ENCODE peak calls at places on chromosomes 4 and X, in ten cellular contexts. One of them, this sample, is unnamed.

GRCh38 chrX:153580700-153581386 is 18.1 kb downstream of the CCNQ start:
- DNase-seq in breast epithelium: no peak
- DNase-seq in sigmoid colon: no peak
- DNase-seq in K562: peak
- DNase-seq in HCT116: no peak
- DNase-seq in stomach: no peak
- DNase-seq in spleen: no peak
- DNase-seq in transverse colon: no peak
- DNase-seq in suprapubic skin: no peak
- DNase-seq in prostate gland: no peak
- DNase-seq in this sample: no peak

GRCh38 chr4:81049861-81050423 is 19.4 kb downstream of the BMP3 start:
- DNase-seq in spleen: no peak
- DNase-seq in prostate gland: no peak
- DNase-seq in stomach: no peak
- DNase-seq in HCT116: no peak
- DNase-seq in sigmoid colon: no peak
- DNase-seq in breast epithelium: no peak
- DNase-seq in transverse colon: no peak
- DNase-seq in suprapubic skin: no peak
- DNase-seq in K562: no peak
- DNase-seq in this sample: no peak

GRCh38 chrX:47483310-47484268 is 567 bp upstream of the ZNF41 start:
- DNase-seq in suprapubic skin: no peak
- DNase-seq in K562: peak
- DNase-seq in HCT116: no peak
- DNase-seq in sigmoid colon: peak
- DNase-seq in prostate gland: peak
- DNase-seq in stomach: no peak
- DNase-seq in transverse colon: peak
- DNase-seq in spleen: peak
- DNase-seq in breast epithelium: no peak
- DNase-seq in this sample: peak

GRCh38 chr4:107666134-107666533 is 53.9 kb downstream of the PAPSS1 start:
- DNase-seq in prostate gland: no peak
- DNase-seq in spleen: no peak
- DNase-seq in K562: no peak
- DNase-seq in sigmoid colon: no peak
- DNase-seq in stomach: no peak
- DNase-seq in breast epithelium: no peak
- DNase-seq in HCT116: no peak
- DNase-seq in suprapubic skin: no peak
- DNase-seq in transverse colon: no peak
- DNase-seq in this sample: no peak

GRCh38 chrX:15946783-15947550 is 92.4 kb upstream of the AP1S2 start:
- DNase-seq in breast epithelium: no peak
- DNase-seq in suprapubic skin: no peak
- DNase-seq in prostate gland: no peak
- DNase-seq in HCT116: no peak
- DNase-seq in sigmoid colon: no peak
- DNase-seq in transverse colon: no peak
- DNase-seq in stomach: no peak
- DNase-seq in spleen: no peak
- DNase-seq in K562: peak
- DNase-seq in this sample: no peak

GRCh38 chr4:119212964-119213606 is 572 bp downstream of the USP53 start:
- DNase-seq in transverse colon: peak
- DNase-seq in stomach: peak
- DNase-seq in sigmoid colon: peak
- DNase-seq in spleen: peak
- DNase-seq in prostate gland: peak
- DNase-seq in breast epithelium: peak
- DNase-seq in K562: peak
- DNase-seq in HCT116: peak
- DNase-seq in suprapubic skin: peak
- DNase-seq in this sample: peak

GRCh38 chr4:180665994-180666818 is 1577.0 kb upstream of the TENM3 start:
- DNase-seq in suprapubic skin: no peak
- DNase-seq in HCT116: peak
- DNase-seq in spleen: no peak
- DNase-seq in breast epithelium: no peak
- DNase-seq in transverse colon: no peak
- DNase-seq in K562: peak
- DNase-seq in stomach: no peak
- DNase-seq in prostate gland: no peak
- DNase-seq in sigmoid colon: no peak
- DNase-seq in this sample: no peak

GRCh38 chr4:120844528-120844921 is 78.0 kb downstream of the PRDM5 start:
- DNase-seq in stomach: no peak
- DNase-seq in breast epithelium: no peak
- DNase-seq in suprapubic skin: no peak
- DNase-seq in spleen: no peak
- DNase-seq in sigmoid colon: no peak
- DNase-seq in prostate gland: no peak
- DNase-seq in HCT116: no peak
- DNase-seq in transverse colon: no peak
- DNase-seq in K562: no peak
- DNase-seq in this sample: no peak

GRCh38 chrX:150544835-150545790 is 23.3 kb upstream of the MTM1 start:
- DNase-seq in K562: no peak
- DNase-seq in HCT116: no peak
- DNase-seq in transverse colon: no peak
- DNase-seq in prostate gland: no peak
- DNase-seq in breast epithelium: no peak
- DNase-seq in suprapubic skin: no peak
- DNase-seq in stomach: no peak
- DNase-seq in sigmoid colon: no peak
- DNase-seq in spleen: no peak
- DNase-seq in this sample: no peak

GRCh38 chrX:150548684-150549083 is 19.7 kb upstream of the MTM1 start:
- DNase-seq in transverse colon: no peak
- DNase-seq in stomach: no peak
- DNase-seq in suprapubic skin: no peak
- DNase-seq in HCT116: no peak
- DNase-seq in sigmoid colon: no peak
- DNase-seq in K562: no peak
- DNase-seq in spleen: no peak
- DNase-seq in prostate gland: no peak
- DNase-seq in breast epithelium: no peak
- DNase-seq in this sample: no peak

GRCh38 chrX:150547511-150548115 is 20.8 kb upstream of the MTM1 start:
- DNase-seq in suprapubic skin: peak
- DNase-seq in breast epithelium: peak
- DNase-seq in transverse colon: peak
- DNase-seq in K562: peak
- DNase-seq in spleen: peak
- DNase-seq in HCT116: no peak
- DNase-seq in sigmoid colon: peak
- DNase-seq in prostate gland: peak
- DNase-seq in stomach: peak
- DNase-seq in this sample: peak

GRCh38 chrX:150546711-150547153 is 21.7 kb upstream of the MTM1 start:
- DNase-seq in K562: no peak
- DNase-seq in prostate gland: no peak
- DNase-seq in HCT116: no peak
- DNase-seq in spleen: no peak
- DNase-seq in sigmoid colon: no peak
- DNase-seq in transverse colon: no peak
- DNase-seq in suprapubic skin: no peak
- DNase-seq in stomach: no peak
- DNase-seq in breast epithelium: no peak
- DNase-seq in this sample: no peak

DNA sequence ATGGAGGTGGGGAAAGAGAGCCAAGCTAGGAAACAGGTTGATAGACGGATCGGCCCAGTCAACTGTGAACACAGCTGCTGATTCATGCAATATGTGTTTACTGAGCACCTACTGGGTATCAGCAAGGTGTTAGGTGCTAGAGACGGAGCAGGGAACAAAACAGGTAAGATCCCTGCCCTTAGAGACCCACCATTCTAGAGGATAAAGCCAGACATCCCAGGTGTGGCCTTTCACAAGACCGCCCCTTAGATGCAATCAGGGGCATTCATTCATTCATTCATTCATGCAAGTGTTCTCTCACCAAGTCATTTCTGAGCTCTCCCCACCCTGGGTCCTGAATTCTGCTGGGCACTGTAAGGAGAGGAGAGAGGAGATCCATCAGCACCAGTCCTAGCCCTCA is 20.2 kb upstream of the MTM1 start:
- DNase-seq in breast epithelium: no peak
- DNase-seq in sigmoid colon: no peak
- DNase-seq in K562: no peak
- DNase-seq in prostate gland: no peak
- DNase-seq in stomach: no peak
- DNase-seq in transverse colon: no peak
- DNase-seq in spleen: no peak
- DNase-seq in HCT116: no peak
- DNase-seq in suprapubic skin: no peak
- DNase-seq in this sample: no peak
- H3K4me3 ChIP-seq in breast epithelium: no peak
- H3K4me3 ChIP-seq in sigmoid colon: peak
- H3K4me3 ChIP-seq in K562: no peak
- H3K4me3 ChIP-seq in prostate gland: no peak
- H3K4me3 ChIP-seq in stomach: no peak
- H3K4me3 ChIP-seq in transverse colon: peak
- H3K4me3 ChIP-seq in spleen: no peak
- H3K4me3 ChIP-seq in HCT116: no peak
- H3K4me3 ChIP-seq in suprapubic skin: peak
- H3K4me3 ChIP-seq in this sample: peak

GRCh38 chr4:129092636-129093172 is 635 bp downstream of the SCLT1 start:
- DNase-seq in suprapubic skin: no peak
- DNase-seq in breast epithelium: no peak
- DNase-seq in transverse colon: no peak
- DNase-seq in stomach: no peak
- DNase-seq in HCT116: no peak
- DNase-seq in sigmoid colon: no peak
- DNase-seq in prostate gland: no peak
- DNase-seq in spleen: no peak
- DNase-seq in K562: peak
- DNase-seq in this sample: no peak

GRCh38 chr4:129094347-129094746 is 1.0 kb upstream of the SCLT1 start:
- DNase-seq in suprapubic skin: no peak
- DNase-seq in prostate gland: no peak
- DNase-seq in transverse colon: no peak
- DNase-seq in stomach: no peak
- DNase-seq in spleen: no peak
- DNase-seq in K562: no peak
- DNase-seq in HCT116: no peak
- DNase-seq in sigmoid colon: no peak
- DNase-seq in breast epithelium: no peak
- DNase-seq in this sample: no peak

GRCh38 chr4:129098578-129098977 is 2.6 kb downstream of the C4orf33 start:
- DNase-seq in sigmoid colon: no peak
- DNase-seq in stomach: no peak
- DNase-seq in prostate gland: no peak
- DNase-seq in transverse colon: no peak
- DNase-seq in suprapubic skin: no peak
- DNase-seq in breast epithelium: no peak
- DNase-seq in K562: peak
- DNase-seq in HCT116: no peak
- DNase-seq in spleen: no peak
- DNase-seq in this sample: no peak

GRCh38 chr4:129095811-129096454 is at the start of gene C4orf33:
- DNase-seq in sigmoid colon: peak
- DNase-seq in HCT116: peak
- DNase-seq in prostate gland: peak
- DNase-seq in stomach: peak
- DNase-seq in K562: peak
- DNase-seq in spleen: peak
- DNase-seq in suprapubic skin: peak
- DNase-seq in transverse colon: peak
- DNase-seq in breast epithelium: peak
- DNase-seq in this sample: no peak

GRCh38 chr4:129093173-129093974 is at the start of gene SCLT1:
- DNase-seq in prostate gland: peak
- DNase-seq in breast epithelium: peak
- DNase-seq in sigmoid colon: peak
- DNase-seq in stomach: peak
- DNase-seq in transverse colon: peak
- DNase-seq in spleen: peak
- DNase-seq in HCT116: peak
- DNase-seq in K562: peak
- DNase-seq in suprapubic skin: peak
- DNase-seq in this sample: peak
- TF ChIP-seq POLR2A in prostate gland: peak
- TF ChIP-seq POLR2A in breast epithelium: no peak
- TF ChIP-seq POLR2A in sigmoid colon: peak
- TF ChIP-seq POLR2A in stomach: peak
- TF ChIP-seq POLR2A in transverse colon: peak
- TF ChIP-seq POLR2A in spleen: peak
- TF ChIP-seq POLR2A in HCT116: peak
- TF ChIP-seq POLR2A in K562: peak
- TF ChIP-seq POLR2A in suprapubic skin: peak
- TF ChIP-seq POLR2A in this sample: peak

DNA sequence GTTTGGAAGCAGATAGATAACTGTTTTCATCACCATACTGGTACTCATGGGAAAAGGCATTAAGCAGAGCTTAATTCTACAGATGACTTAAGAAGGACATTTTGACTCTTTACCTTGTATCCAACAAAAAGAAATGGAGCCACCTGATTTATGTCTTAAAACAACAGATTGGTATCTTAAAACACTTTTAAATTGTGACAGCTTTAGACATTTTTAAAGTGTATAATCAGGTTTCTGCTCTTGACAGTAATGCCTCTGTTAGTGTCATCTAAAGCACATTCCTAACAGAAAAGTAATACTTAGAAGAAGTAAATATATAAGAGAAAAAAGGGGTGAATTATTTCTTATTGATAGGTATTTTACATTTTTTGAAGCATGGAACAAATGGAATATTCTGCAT is 55.9 kb downstream of the SPATA4 start:
- DNase-seq in suprapubic skin: no peak
- DNase-seq in K562: no peak
- DNase-seq in sigmoid colon: no peak
- DNase-seq in HCT116: no peak
- DNase-seq in breast epithelium: no peak
- DNase-seq in stomach: no peak
- DNase-seq in prostate gland: no peak
- DNase-seq in spleen: no peak
- DNase-seq in transverse colon: no peak
- DNase-seq in this sample: no peak
- TF ChIP-seq POLR2AphosphoS5 in suprapubic skin: no peak
- TF ChIP-seq POLR2AphosphoS5 in K562: no peak
- TF ChIP-seq POLR2AphosphoS5 in sigmoid colon: no peak
- TF ChIP-seq POLR2AphosphoS5 in HCT116: no peak
- TF ChIP-seq POLR2AphosphoS5 in breast epithelium: no peak
- TF ChIP-seq POLR2AphosphoS5 in stomach: no peak
- TF ChIP-seq POLR2AphosphoS5 in prostate gland: no peak
- TF ChIP-seq POLR2AphosphoS5 in spleen: no peak
- TF ChIP-seq POLR2AphosphoS5 in transverse colon: no peak
- TF ChIP-seq POLR2AphosphoS5 in this sample: no peak

DNA sequence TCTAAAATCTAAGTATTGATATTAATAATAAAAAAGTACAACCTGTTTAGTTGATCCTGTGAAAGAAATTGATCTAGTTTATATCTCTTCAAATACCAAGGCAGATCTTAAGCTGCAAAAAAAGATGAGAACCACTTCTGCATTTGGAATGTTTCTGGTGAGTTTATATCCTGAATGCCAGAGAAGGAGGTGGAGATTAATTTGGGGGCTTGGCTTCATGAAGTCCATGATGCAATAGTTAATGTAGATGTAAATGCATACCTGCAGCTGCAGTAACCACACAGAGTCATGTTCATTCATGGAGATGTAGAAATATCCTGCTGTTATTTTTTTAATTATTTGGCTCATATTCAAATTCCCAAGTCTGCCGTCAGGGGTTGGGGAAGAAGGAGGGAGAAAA is at the start of gene SULT1E1:
- DNase-seq in HCT116: no peak
- DNase-seq in prostate gland: no peak
- DNase-seq in stomach: no peak
- DNase-seq in sigmoid colon: no peak
- DNase-seq in K562: no peak
- DNase-seq in transverse colon: no peak
- DNase-seq in spleen: no peak
- DNase-seq in breast epithelium: no peak
- DNase-seq in suprapubic skin: no peak
- DNase-seq in this sample: no peak
- H3K4me3 ChIP-seq in HCT116: no peak
- H3K4me3 ChIP-seq in prostate gland: no peak
- H3K4me3 ChIP-seq in stomach: no peak
- H3K4me3 ChIP-seq in sigmoid colon: no peak
- H3K4me3 ChIP-seq in K562: no peak
- H3K4me3 ChIP-seq in transverse colon: no peak
- H3K4me3 ChIP-seq in spleen: no peak
- H3K4me3 ChIP-seq in breast epithelium: no peak
- H3K4me3 ChIP-seq in suprapubic skin: peak
- H3K4me3 ChIP-seq in this sample: no peak

This sample was measured in upper lobe of left lung.